ENCODE peak calls at places on chromosome 7, in four cellular contexts. G is H1, Q is ascending aorta, D is cardiac muscle cell. R is an unnamed sample.

GRCh38 chr7:1197997-1198632 is 34.6 kb upstream of the UNCX start:
- DNase-seq in G (no peak), Q (no peak), D (no peak), R (no peak)

GRCh38 chr7:135789431-135789830 is 40.8 kb upstream of the FAM180A start:
- DNase-seq in G (no peak), Q (no peak), D (no peak), R (no peak)

GRCh38 chr7:32952876-32953275 is 4.4 kb upstream of the FKBP9 start:
- DNase-seq in G (no peak), Q (no peak), D (no peak), R (no peak)

GRCh38 chr7:2757361-2757903 is 69.4 kb downstream of the AMZ1 start:
- DNase-seq in G (peak), Q (peak), D (no peak), R (peak)

GRCh38 chr7:14196555-14196954 is 207.1 kb upstream of the ETV1 start:
- DNase-seq in G (no peak), Q (no peak), D (no peak), R (no peak)

GRCh38 chr7:17038160-17038782 is 156.5 kb upstream of the AGR3 start:
- DNase-seq in G (no peak), Q (no peak), D (no peak), R (no peak)

GRCh38 chr7:96118449-96119001 is 203.4 kb downstream of the SLC25A13 start:
- DNase-seq in G (no peak), Q (no peak), D (peak), R (no peak)

GRCh38 chr7:76423666-76424412 is 911 bp upstream of the ZP3 start:
- DNase-seq in G (no peak), Q (no peak), D (peak), R (no peak)

GRCh38 chr7:14275346-14275745 is 285.9 kb upstream of the ETV1 start:
- DNase-seq in G (no peak), Q (no peak), D (no peak), R (no peak)

GRCh38 chr7:99380823-99381663 is 6.5 kb downstream of the ARPC1B start:
- DNase-seq in G (no peak), Q (no peak), D (no peak), R (no peak)

GRCh38 chr7:94095359-94096009 is 91.3 kb upstream of the BET1 start:
- DNase-seq in G (no peak), Q (no peak), D (no peak), R (no peak)

GRCh38 chr7:131400833-131401593 is 73.3 kb downstream of the MKLN1 start:
- DNase-seq in G (no peak), Q (no peak), D (no peak), R (no peak)
- H3K27ac ChIP-seq in G (no peak), Q (peak), D (no peak), R (peak)

GRCh38 chr7:101217388-101218235 is at the start of the genes PLOD3 and ZNHIT1:
- DNase-seq in G (peak), Q (peak), D (peak), R (peak)
- TF ChIP-seq CTCF in G (peak), Q (no peak), D (no peak), R (no peak)

DNA sequence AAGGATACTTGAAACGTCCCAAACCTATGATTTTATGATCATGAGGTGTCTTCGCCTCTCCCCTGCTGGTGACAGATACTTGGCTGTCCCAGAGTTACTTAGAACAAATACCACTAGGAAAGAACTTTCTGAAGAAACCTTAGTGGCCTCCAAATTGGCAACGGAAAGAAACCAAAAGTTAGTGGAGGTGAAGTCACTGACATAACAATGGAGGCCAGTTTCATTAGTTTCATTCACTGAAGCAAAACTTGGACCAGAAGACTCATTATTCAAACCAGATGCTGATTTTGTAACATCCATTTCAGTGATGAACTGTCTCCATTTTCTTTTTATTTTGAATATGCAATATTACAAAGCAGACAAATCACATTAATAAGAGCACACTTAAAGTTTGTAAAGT is 68.5 kb downstream of the JAZF1 start:
- DNase-seq in G (no peak), Q (no peak), D (no peak), R (no peak)
- H3K4me3 ChIP-seq in G (no peak), Q (no peak), D (no peak), R (no peak)

GRCh38 chr7:37705976-37706375 is 22.4 kb downstream of the GPR141 start:
- DNase-seq in G (no peak), Q (no peak), D (no peak), R (no peak)

GRCh38 chr7:37709631-37710509 is 26.3 kb downstream of the GPR141 start:
- DNase-seq in G (no peak), Q (no peak), D (no peak), R (no peak)

DNA sequence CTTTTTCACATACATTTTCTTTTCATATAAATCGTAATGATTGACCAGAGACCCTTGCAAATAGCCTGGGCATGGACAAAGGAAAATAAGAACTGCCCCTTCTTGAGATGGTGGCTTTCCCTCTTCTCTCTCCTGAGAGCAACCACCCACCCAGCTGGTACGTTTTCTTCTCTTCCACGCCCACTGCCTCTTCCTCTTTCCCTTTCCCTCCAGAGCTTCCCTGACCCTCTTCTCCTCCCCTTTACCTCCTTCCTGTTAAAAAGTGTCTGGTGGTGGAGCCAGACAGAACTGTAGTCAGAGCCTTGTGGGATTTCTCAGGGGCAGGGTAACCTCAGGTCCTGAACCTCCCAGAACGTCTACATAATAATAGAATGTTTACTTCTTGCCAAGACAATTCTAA is 23.2 kb downstream of the GPR141 start:
- DNase-seq in G (no peak), Q (no peak), D (no peak), R (no peak)
- H3K27ac ChIP-seq in G (no peak), Q (peak), D (no peak), R (no peak)

GRCh38 chr7:67636363-67637355 is 640.0 kb downstream of the TYW1 start:
- DNase-seq in G (no peak), Q (no peak), D (peak), R (peak)
- TF ChIP-seq CTCF in G (peak), Q (no peak), D (peak), R (no peak)

GRCh38 chr7:118496138-118496644 is 271.7 kb downstream of the ANKRD7 start:
- DNase-seq in G (no peak), Q (no peak), D (no peak), R (no peak)

GRCh38 chr7:118492466-118492865 is 268.0 kb downstream of the ANKRD7 start:
- DNase-seq in G (no peak), Q (no peak), D (no peak), R (no peak)
- H3K4me3 ChIP-seq in G (no peak), Q (no peak), D (no peak), R (no peak)

DNA sequence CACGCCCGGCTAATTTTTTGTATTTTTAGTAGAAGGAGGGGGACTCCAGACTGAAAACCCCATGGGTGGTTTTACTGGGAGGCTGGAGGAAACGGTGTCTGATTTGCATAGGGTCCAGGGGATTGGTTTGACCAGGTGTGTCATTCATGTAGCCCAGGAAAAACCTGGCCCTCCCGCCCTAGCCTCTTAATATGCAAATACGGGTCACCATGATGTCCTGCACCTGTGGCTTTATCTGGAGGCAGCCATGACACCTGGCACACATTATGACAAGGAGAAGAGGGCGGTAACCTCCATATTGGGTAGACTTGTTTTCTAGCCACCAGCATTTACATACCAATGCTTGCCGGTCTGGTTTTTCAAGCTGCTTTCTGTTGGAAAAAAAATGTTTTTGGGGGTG is 68.0 kb downstream of the TRIL start:
- DNase-seq in G (peak), Q (no peak), D (no peak), R (no peak)
- H3K27ac ChIP-seq in G (peak), Q (no peak), D (no peak), R (no peak)

GRCh38 chr7:70134029-70134445 is 535.8 kb downstream of the AUTS2 start:
- DNase-seq in G (no peak), Q (no peak), D (peak), R (no peak)
- TF ChIP-seq CTCF in G (no peak), Q (no peak), D (no peak), R (no peak)

GRCh38 chr7:53756946-53757345 is 721.5 kb downstream of the POM121L12 start:
- DNase-seq in G (no peak), Q (no peak), D (no peak), R (no peak)
- H3K4me3 ChIP-seq in G (no peak), Q (no peak), D (no peak), R (no peak)

GRCh38 chr7:47495269-47495875 is 86.5 kb downstream of the TNS3 start:
- DNase-seq in G (no peak), Q (no peak), D (no peak), R (no peak)

GRCh38 chr7:47491637-47492036 is 90.3 kb downstream of the TNS3 start:
- DNase-seq in G (no peak), Q (peak), D (no peak), R (no peak)

GRCh38 chr7:47496064-47496665 is 85.7 kb downstream of the TNS3 start:
- DNase-seq in G (no peak), Q (no peak), D (no peak), R (no peak)

GRCh38 chr7:47492720-47493119 is 89.2 kb downstream of the TNS3 start:
- DNase-seq in G (no peak), Q (peak), D (no peak), R (no peak)

DNA sequence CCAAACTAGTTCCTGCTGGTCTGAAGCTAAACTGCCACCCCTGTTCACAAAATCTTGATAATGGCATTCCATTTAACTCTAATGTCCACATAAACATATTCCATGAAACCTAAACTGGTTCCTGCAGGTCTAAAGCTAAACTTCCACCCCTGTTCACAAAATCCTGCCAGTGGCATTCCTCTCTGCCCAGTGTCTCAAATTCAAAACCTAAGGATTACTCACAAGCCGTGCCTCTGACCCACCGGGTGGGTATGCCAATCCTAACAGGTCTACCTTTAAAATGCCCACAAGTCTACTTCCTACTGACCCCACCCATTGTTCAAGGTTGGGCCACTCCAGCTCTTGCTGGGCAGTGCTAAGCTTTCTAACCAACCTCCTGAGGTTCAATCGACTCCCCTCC is 87.9 kb downstream of the TNS3 start:
- DNase-seq in G (no peak), Q (no peak), D (no peak), R (no peak)
- H3K27ac ChIP-seq in G (no peak), Q (peak), D (no peak), R (no peak)

R was measured in dorsolateral prefrontal cortex.